ENCODE peak calls at places on chromosomes 13 and 19, in seven cellular contexts. S is stimulated activated naive CD8-positive, alpha-beta T cell treated with anti-CD3 and anti-CD28 coated beads, Interleukin-15, Interleukin-2, amounts not matched to agents 100 U/mL and 50 U/mL, for 24 hours; E is mesothelial cell of epicardium; D is T-helper 2 cell; J is activated naive CD4-positive, alpha-beta T cell; A is putamen; X is NB4. P is an unnamed sample.

GRCh38 chr13:50071399-50071798 is 56.2 kb downstream of the KCNRG start:
- DNase-seq in S (no peak), E (no peak), D (no peak), J (no peak), A (no peak), X (peak), P (no peak)

GRCh38 chr19:38793671-38794070 is 4.7 kb downstream of the LGALS7B start:
- DNase-seq in S (no peak), E (no peak), D (no peak), J (no peak), A (no peak), X (no peak), P (no peak)

GRCh38 chr13:38872693-38873092 is 117.9 kb downstream of the STOML3 start:
- DNase-seq in S (peak), E (no peak), D (no peak), J (peak), A (peak), X (peak), P (peak)

GRCh38 chr13:44241638-44242037 is 132.0 kb upstream of the SERP2 start:
- DNase-seq in S (no peak), E (no peak), D (no peak), J (no peak), A (no peak), X (no peak), P (no peak)

GRCh38 chr13:74573654-74574053 is 439.4 kb upstream of the KLF12 start:
- DNase-seq in S (peak), E (no peak), D (no peak), J (no peak), A (no peak), X (peak), P (peak)

GRCh38 chr13:48730971-48731658 is 77.4 kb downstream of the CYSLTR2 start:
- DNase-seq in S (no peak), E (no peak), D (no peak), J (no peak), A (no peak), X (peak), P (peak)

GRCh38 chr19:29705706-29706105 is 9.4 kb downstream of the C19orf12 start:
- DNase-seq in S (no peak), E (no peak), D (no peak), J (no peak), A (no peak), X (no peak), P (no peak)

GRCh38 chr19:44587863-44588752 is 25.3 kb upstream of the IGSF23 start:
- DNase-seq in S (peak), E (no peak), D (no peak), J (no peak), A (peak), X (peak), P (peak)

GRCh38 chr13:67620665-67621064 is 390.5 kb upstream of the PCDH9 start:
- DNase-seq in S (no peak), E (no peak), D (no peak), J (no peak), A (no peak), X (no peak), P (no peak)